ENCODE peak calls at places on chromosome 21, in four cellular contexts. U, O, L and J are unnamed samples.

GRCh38 chr21:14259669-14260458 is 43.9 kb downstream of the RBM11 start:
- DNase-seq in U (peak; percentile 31), O (peak; percentile 53), L (peak; percentile 56), J (no peak)

GRCh38 chr21:38631676-38632075 is 133.4 kb upstream of the ERG start:
- DNase-seq in U (peak; percentile 26), O (no peak), L (no peak), J (no peak)

GRCh38 chr21:42514883-42515228 is 1.2 kb downstream of the SLC37A1 start:
- DNase-seq in U (no peak), O (no peak), L (no peak), J (no peak)

GRCh38 chr21:38139380-38140168 is 117.2 kb upstream of the KCNJ15 start:
- DNase-seq in U (peak; percentile 12), O (no peak), L (no peak), J (no peak)

GRCh38 chr21:16667395-16667794 is 845.4 kb upstream of the CXADR start:
- DNase-seq in U (no peak), O (no peak), L (peak; percentile 58), J (no peak)

GRCh38 chr21:15343066-15343465 is 278.3 kb upstream of the NRIP1 start:
- DNase-seq in U (peak; percentile 14), O (no peak), L (no peak), J (no peak)

GRCh38 chr21:21034046-21034445 is 35.8 kb downstream of the NCAM2 start:
- DNase-seq in U (no peak), O (no peak), L (no peak), J (no peak)

GRCh38 chr21:29145354-29145782 is 14.9 kb downstream of the MAP3K7CL start:
- DNase-seq in U (peak; percentile 83), O (no peak), L (peak; percentile 96), J (no peak)

GRCh38 chr21:37566790-37567725 is 200.5 kb downstream of the DYRK1A start:
- DNase-seq in U (no peak), O (no peak), L (no peak), J (no peak)

GRCh38 chr21:21003701-21004100 is 5.5 kb downstream of the NCAM2 start:
- DNase-seq in U (peak; percentile 12), O (no peak), L (peak; percentile 6), J (no peak)

GRCh38 chr21:28538987-28539622 is 453.6 kb downstream of the LTN1 start:
- DNase-seq in U (peak; percentile 68), O (no peak), L (peak; percentile 88), J (no peak)

GRCh38 chr21:15084668-15085067 is 19.9 kb upstream of the NRIP1 start:
- DNase-seq in U (no peak), O (no peak), L (no peak), J (no peak)

GRCh38 chr21:16082038-16082816 is 352.4 kb downstream of the USP25 start:
- DNase-seq in U (no peak), O (no peak), L (peak; percentile 78), J (no peak)

GRCh38 chr21:28333455-28334108 is 659.1 kb downstream of the LTN1 start:
- DNase-seq in U (no peak), O (no peak), L (no peak), J (no peak)

GRCh38 chr21:42906222-42906621 is 13.1 kb downstream of the NDUFV3 start:
- DNase-seq in U (no peak), O (no peak), L (no peak), J (no peak)

GRCh38 chr21:19864456-19864855 is 1133.8 kb upstream of the NCAM2 start:
- DNase-seq in U (no peak), O (no peak), L (no peak), J (no peak)

GRCh38 chr21:42796327-42797062 is 82.8 kb downstream of the WDR4 start:
- DNase-seq in U (no peak), O (no peak), L (no peak), J (no peak)

GRCh38 chr21:14270631-14271030 is 54.7 kb downstream of the RBM11 start:
- DNase-seq in U (no peak), O (no peak), L (no peak), J (no peak)

GRCh38 chr21:17802568-17802967 is 16.6 kb downstream of the C21orf91 start:
- DNase-seq in U (peak; percentile 47), O (no peak), L (no peak), J (no peak)

GRCh38 chr21:15557925-15558324 is 171.9 kb upstream of the USP25 start:
- DNase-seq in U (no peak), O (no peak), L (no peak), J (no peak)

GRCh38 chr21:38712076-38712475 is 93.7 kb upstream of the ETS2 start:
- DNase-seq in U (peak; percentile 23), O (no peak), L (peak; percentile 68), J (no peak)

GRCh38 chr21:38804617-38805281 is 980 bp upstream of the ETS2 start:
- DNase-seq in U (peak; percentile 79), O (no peak), L (peak; percentile 72), J (peak; percentile 50)

GRCh38 chr21:37560385-37560784 is 193.8 kb downstream of the DYRK1A start:
- DNase-seq in U (no peak), O (no peak), L (no peak), J (no peak)

GRCh38 chr21:42556960-42557359 is 43.3 kb downstream of the SLC37A1 start:
- DNase-seq in U (no peak), O (no peak), L (no peak), J (no peak)

GRCh38 chr21:29721964-29722363 is 217.8 kb downstream of the GRIK1 start:
- DNase-seq in U (no peak), O (no peak), L (no peak), J (no peak)

GRCh38 chr21:15826147-15826780 is 96.5 kb downstream of the USP25 start:
- DNase-seq in U (no peak), O (peak; percentile 14), L (peak; percentile 74), J (no peak)

GRCh38 chr21:42680429-42680828 is 27.0 kb downstream of the PDE9A start:
- DNase-seq in U (no peak), O (no peak), L (no peak), J (no peak)

GRCh38 chr21:27571706-27572105 is 604.8 kb upstream of the ADAMTS5 start:
- DNase-seq in U (peak; percentile 80), O (no peak), L (no peak), J (no peak)

GRCh38 chr21:42858185-42858847 is 21.0 kb downstream of the WDR4 start:
- DNase-seq in U (no peak), O (no peak), L (no peak), J (no peak)

DNA sequence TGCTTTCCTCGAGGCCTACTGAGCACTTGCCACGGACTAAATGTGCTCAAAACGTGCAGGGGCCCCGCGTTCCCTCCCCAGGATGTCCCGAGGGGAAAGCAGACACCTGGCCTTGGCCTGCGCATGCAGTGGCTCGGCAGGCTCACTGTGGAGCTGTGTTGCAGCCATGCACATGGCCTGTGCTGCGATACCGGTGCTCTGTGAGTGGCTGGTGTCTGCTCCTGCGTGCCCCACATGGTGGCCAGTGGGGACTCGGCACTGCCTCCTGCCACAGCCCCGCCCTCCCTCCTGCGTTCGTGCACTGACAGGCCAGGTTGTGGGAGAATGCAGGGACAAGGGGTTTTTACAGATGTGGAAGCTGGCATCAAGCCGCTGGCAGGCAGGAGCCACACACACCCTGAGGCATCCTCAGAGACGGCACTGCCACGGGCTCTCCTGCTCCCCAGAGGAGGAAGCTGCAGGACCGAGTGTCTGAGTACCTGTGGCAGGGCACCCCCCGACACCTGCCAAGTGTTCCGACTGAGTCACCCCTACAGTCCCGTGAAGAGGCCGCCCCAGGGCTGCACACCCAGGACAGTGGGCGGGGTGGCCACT is 16.9 kb upstream of the PTTG1IP start:
- DNase-seq in U (no peak), O (no peak), L (no peak), J (no peak)
- H3K36me3 ChIP-seq in U (no peaks in the 10 kb centered on the region), O (no peaks in the 10 kb centered on the region), L (no peaks in the 10 kb centered on the region), J (no peaks in the 10 kb centered on the region)

GRCh38 chr21:25564349-25564948 is 42.8 kb downstream of the MRPL39 start:
- DNase-seq in U (no peak), O (no peak), L (no peak), J (no peak)

GRCh38 chr21:25561668-25562641 is 45.3 kb downstream of the MRPL39 start:
- DNase-seq in U (peak; percentile 66), O (peak; percentile 31), L (peak; percentile 82), J (no peak)

GRCh38 chr21:25565272-25566199 is 41.7 kb downstream of the MRPL39 start:
- DNase-seq in U (no peak), O (no peak), L (no peak), J (no peak)

GRCh38 chr21:25562660-25563059 is 44.6 kb downstream of the MRPL39 start:
- DNase-seq in U (no peak), O (no peak), L (peak; percentile 41), J (no peak)

DNA sequence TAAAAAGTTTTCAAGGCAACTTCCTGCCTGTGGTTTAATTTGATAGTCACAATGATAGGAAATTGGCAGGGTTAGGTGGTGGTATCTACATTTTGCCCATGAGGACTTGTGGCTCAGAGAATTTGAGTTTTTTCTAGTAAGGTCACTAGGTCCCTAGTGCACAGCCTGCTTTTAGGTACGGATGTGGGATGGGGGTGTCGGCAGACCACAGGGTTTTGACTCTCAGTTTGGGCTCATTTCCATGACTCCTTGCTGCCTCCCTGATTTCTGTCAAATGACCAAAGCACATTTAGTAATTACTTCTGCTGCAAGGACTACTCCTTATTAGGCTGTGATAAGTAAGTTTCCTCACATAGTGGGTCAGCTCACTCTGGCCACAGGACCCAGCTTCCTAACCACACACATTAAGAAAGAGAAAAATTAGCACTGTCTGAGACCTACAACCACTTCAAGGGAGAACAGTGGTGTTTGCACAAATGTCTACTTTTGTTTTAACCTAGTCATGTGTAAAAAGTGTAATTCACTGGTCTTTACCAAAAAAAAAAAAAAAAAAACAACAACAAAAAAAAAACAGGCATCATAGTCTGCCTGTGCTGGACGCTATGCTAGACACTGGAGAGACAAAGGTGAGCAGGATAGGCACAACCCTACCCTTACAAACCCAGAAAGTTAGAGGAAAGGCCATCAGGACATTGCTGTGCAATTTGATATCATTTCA is 43.7 kb downstream of the MRPL39 start:
- DNase-seq in U (no peak), O (no peak), L (peak; percentile 49), J (no peak)
- H3K4me3 ChIP-seq in U (peak overlapping the region; percentile 66), O (no peak overlapping the region), L (peak overlapping the region; percentile 11), J (no peak overlapping the region)

GRCh38 chr21:46649356-46649755 is 13.9 kb downstream of the PRMT2 start:
- DNase-seq in U (no peak), O (no peak), L (no peak), J (no peak)

GRCh38 chr21:46646541-46647154 is 11.2 kb downstream of the PRMT2 start:
- DNase-seq in U (no peak), O (no peak), L (no peak), J (no peak)

GRCh38 chr21:46648539-46648938 is 13.1 kb downstream of the PRMT2 start:
- DNase-seq in U (no peak), O (no peak), L (no peak), J (no peak)

GRCh38 chr21:46651121-46651520 is 15.6 kb downstream of the PRMT2 start:
- DNase-seq in U (no peak), O (no peak), L (no peak), J (no peak)

GRCh38 chr21:46650476-46651098 is 15.1 kb downstream of the PRMT2 start:
- DNase-seq in U (no peak), O (no peak), L (no peak), J (no peak)
- H3K36me3 ChIP-seq in U (peaks cover 81% of the 10 kb centered on the region), O (peaks cover 56% of the 10 kb centered on the region), L (peaks cover 43% of the 10 kb centered on the region), J (peaks cover 99% of the 10 kb centered on the region)

GRCh38 chr21:41422546-41423372 is 3.3 kb upstream of the MX1 start:
- DNase-seq in U (no peak), O (no peak), L (no peak), J (no peak)
- H3K4me3 ChIP-seq in U (no peak overlapping the region), O (no peak overlapping the region), L (no peak overlapping the region), J (no peak overlapping the region)